ENCODE peak calls at places on chromosomes 4 and X, in four cellular contexts. B, C, N and M are unnamed samples.

GRCh38 chr4:81684357-81684756 is 212.7 kb upstream of the RASGEF1B start:
- DNase-seq in B (no peak), C (no peak), N (no peak), M (no peak)

GRCh38 chrX:153400146-153401132 is 711 bp downstream of the PNMA6E start:
- DNase-seq in B (peak), C (peak), N (peak), M (no peak)

GRCh38 chr4:110620352-110621327 is 2.2 kb downstream of the PITX2 start:
- DNase-seq in B (no peak), C (no peak), N (no peak), M (no peak)

GRCh38 chr4:148442830-148443549 is 776 bp upstream of the NR3C2 start:
- DNase-seq in B (no peak), C (no peak), N (no peak), M (no peak)

GRCh38 chrX:108439961-108440696 is 491 bp downstream of the COL4A5 start:
- DNase-seq in B (no peak), C (peak), N (no peak), M (no peak)

GRCh38 chr4:178395798-178396197 is 953.6 kb upstream of the AGA start:
- DNase-seq in B (no peak), C (no peak), N (no peak), M (no peak)

GRCh38 chr4:3780347-3781171 is 14.4 kb downstream of the ADRA2C start:
- DNase-seq in B (peak), C (peak), N (no peak), M (no peak)

GRCh38 chr4:118732591-118733330 is 47.6 kb downstream of the METTL14 start:
- DNase-seq in B (no peak), C (no peak), N (no peak), M (no peak)

GRCh38 chrX:71661919-71662318 is 5.4 kb upstream of the LOC101059915 start:
- DNase-seq in B (no peak), C (no peak), N (no peak), M (no peak)

GRCh38 chr4:145840162-145840768 is 98.4 kb downstream of the ZNF827 start:
- DNase-seq in B (peak), C (peak), N (peak), M (peak)

GRCh38 chrX:130893356-130894085 is 9.5 kb downstream of the ENOX2 start:
- DNase-seq in B (no peak), C (no peak), N (no peak), M (no peak)

DNA sequence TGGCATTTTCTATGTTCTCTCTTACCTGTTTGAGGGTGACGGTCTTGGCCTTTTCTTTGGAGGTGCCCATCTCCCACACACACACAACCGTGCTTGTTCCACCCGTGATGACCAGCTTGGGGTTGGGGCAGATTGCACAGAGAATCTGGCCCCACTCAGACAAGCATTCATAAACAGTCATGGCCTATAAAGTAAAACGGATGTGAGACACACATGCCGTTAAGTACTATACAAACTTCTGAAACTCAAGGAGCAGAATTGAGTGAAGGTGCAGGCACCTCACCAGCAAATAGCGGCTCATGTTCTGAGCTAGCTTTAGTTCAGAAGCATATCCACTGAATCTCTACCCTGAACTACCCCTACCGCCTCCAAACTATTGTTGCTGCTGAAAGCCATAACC is 107.6 kb downstream of the CDS1 start:
- DNase-seq in B (no peak), C (no peak), N (no peak), M (no peak)
- H3K4me3 ChIP-seq in B (no peak), C (no peak), N (peak), M (no peak)

DNA sequence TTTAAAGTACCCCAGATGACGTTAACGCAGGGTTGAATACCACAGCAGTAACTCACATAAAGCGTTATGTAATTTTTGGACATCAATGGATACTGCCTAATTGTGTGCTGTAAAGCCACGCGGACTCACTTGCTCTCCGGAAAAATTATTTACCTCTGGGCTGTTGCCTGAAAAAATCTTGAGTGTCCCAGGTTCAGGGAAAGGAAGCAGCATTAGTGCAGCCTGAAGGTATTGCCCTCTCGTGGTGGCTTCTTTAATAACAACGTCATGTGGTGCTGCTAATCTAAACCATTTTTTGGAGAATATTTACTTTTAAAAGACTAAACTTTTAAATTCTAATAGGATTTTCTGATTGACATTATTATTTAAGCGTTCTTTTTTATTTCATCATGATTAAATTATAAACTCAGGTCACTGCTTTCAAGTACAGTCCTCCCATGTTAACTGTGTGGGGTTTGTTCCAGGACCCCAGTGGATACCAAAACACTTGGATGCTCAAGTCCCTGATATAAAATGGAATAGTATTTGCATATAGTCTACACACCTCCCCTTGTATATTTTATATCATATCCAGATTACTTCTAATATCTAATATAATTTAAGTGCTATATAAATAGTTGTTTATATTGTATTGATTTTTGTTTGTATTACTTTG is 384.8 kb downstream of the FAM133A start:
- DNase-seq in B (peak), C (peak), N (no peak), M (no peak)
- TF ChIP-seq TCF7L2 in B (no peak), C (no peak), N (no peak), M (no peak)

GRCh38 chrX:113058634-113059033 is 218.0 kb upstream of the AMOT start:
- DNase-seq in B (no peak), C (no peak), N (no peak), M (no peak)

GRCh38 chrX:113059714-113060113 is 219.1 kb upstream of the AMOT start:
- DNase-seq in B (no peak), C (no peak), N (no peak), M (no peak)
- TF ChIP-seq SIN3A in B (no peak), C (no peak), N (no peak), M (no peak)

GRCh38 chrX:70446380-70447350 is 2.0 kb downstream of the DLG3 start:
- DNase-seq in B (no peak), C (peak), N (no peak), M (no peak)

GRCh38 chrX:70445197-70445656 is 592 bp downstream of the DLG3 start:
- DNase-seq in B (no peak), C (no peak), N (no peak), M (no peak)

GRCh38 chrX:70442224-70442623 is 2.4 kb upstream of the DLG3 start:
- DNase-seq in B (no peak), C (no peak), N (no peak), M (no peak)

GRCh38 chrX:70445876-70446275 is 1.2 kb downstream of the DLG3 start:
- DNase-seq in B (no peak), C (no peak), N (no peak), M (no peak)

DNA sequence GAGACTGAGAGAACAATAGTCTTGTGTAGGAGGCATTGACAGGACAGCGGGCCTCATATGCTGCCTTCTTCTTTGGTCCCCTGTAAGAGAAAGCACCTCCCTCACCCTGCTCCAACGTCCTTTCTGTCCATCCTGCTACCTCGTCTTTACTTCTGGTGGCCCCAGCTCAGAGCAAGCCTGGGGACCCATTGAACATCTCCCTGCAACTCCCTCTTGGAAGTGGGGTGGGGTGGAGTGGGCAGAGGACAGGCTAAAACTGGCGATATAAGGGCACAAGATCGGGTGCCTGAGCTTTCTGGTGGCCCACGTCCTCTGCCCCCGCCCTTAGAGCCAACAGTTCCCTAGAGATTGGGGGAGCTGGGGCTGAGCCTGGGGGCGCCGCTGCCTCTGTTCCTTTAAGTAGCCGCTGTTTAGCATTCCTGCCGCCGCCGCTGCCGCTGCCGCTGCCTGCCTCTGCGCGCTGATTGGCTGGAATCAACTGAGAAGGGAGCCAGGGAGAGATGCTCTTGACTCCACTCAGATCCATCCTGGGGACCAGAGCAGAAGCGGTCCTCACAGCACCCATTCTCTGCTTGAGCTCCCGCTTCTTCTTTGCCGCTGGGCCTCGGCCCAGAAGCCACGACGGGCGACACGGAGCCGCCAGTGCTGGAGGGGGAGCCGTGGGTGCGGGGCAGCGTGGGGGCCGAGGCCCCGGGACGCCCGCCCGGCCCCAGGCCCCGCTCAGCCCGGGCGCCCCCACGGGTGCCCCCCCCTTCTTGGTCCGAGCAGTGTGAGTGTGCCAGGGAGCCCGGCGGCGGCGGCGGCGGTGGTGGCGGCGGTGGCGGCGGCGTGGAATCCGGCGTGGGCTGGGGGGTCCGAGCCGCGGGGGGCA is at the start of gene DLG3:
- DNase-seq in B (no peak), C (peak), N (no peak), M (no peak)
- H3K4me3 ChIP-seq in B (no peak), C (no peak), N (no peak), M (peak)

DNA sequence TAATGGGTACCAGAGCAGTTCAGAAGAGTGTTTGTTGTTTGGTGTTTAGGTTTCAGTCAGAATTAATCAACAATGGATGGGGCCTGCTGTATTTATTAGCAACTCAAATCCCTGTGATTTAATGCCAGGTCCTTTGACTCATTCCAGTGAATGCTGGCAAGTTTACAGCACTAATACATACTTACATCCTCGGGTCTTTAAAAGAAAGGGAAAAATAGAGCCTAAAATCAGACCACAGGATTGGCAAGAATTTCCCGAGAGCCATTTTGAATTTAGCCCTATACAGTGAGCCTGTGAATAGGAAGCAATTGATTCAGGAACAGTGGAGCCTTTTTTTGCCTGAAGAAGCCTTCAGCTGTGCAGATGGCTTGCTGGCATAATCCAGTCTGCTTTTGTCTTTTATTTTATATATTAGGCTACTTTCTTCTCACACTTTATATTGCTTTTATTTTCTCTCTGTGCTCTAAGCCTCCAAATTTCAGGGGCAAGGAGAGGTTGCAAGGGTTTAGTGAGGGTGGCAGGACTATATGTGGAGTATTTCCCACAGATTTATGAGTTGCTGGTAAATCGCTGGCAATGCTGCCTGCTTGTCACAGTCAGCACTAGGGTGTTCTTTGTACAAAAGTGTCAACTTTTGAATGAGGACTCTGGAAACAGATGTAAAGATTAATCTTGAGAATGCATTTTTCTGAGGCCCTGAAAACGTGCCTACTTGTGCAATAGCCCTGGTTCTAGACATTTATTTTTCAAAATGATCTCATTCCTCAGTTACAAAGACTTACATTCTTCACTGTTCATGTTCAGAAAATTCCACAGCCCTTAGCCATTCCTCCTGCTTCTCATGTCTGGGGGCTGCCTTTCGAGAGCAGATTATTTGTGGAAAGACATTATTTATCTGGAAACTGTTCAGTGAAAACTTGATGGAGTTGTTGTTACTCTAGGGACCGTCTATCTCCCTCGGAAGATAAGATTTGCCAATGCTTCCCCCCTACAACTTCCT is 303.5 kb downstream of the SPRY1 start:
- DNase-seq in B (peak), C (no peak), N (no peak), M (no peak)
- TF ChIP-seq TCF7L2 in B (no peak), C (no peak), N (no peak), M (peak)